ENCODE peak calls at places on chromosomes 7 and 10, in eight cellular contexts. One of them, this sample, is unnamed.

GRCh38 chr10:12228851-12229250 is 32.9 kb downstream of the CDC123 start:
- DNase-seq in astrocyte: no peak
- DNase-seq in heart left ventricle: no peak
- DNase-seq in left ventricle myocardium inferior: no peak
- DNase-seq in neuronal stem cell: no peak
- DNase-seq in suprapubic skin: no peak
- DNase-seq in BE2C: no peak
- DNase-seq in lower lobe of right lung: no peak
- DNase-seq in this sample: no peak

GRCh38 chr7:1619152-1620079 is 49.6 kb upstream of the PSMG3 start:
- DNase-seq in astrocyte: no peak
- DNase-seq in heart left ventricle: no peak
- DNase-seq in left ventricle myocardium inferior: no peak
- DNase-seq in neuronal stem cell: no peak
- DNase-seq in suprapubic skin: no peak
- DNase-seq in BE2C: no peak
- DNase-seq in lower lobe of right lung: no peak
- DNase-seq in this sample: peak; percentile 22

GRCh38 chr10:1526427-1527055 is 210.8 kb downstream of the ADARB2 start:
- DNase-seq in astrocyte: no peak
- DNase-seq in heart left ventricle: no peak
- DNase-seq in left ventricle myocardium inferior: no peak
- DNase-seq in neuronal stem cell: no peak
- DNase-seq in suprapubic skin: peak; percentile 22
- DNase-seq in BE2C: no peak
- DNase-seq in lower lobe of right lung: no peak
- DNase-seq in this sample: peak; percentile 18

GRCh38 chr7:34070486-34071323 is 165.4 kb downstream of the BMPER start:
- DNase-seq in astrocyte: peak; percentile 68
- DNase-seq in heart left ventricle: no peak
- DNase-seq in left ventricle myocardium inferior: no peak
- DNase-seq in neuronal stem cell: no peak
- DNase-seq in suprapubic skin: no peak
- DNase-seq in BE2C: no peak
- DNase-seq in lower lobe of right lung: no peak
- DNase-seq in this sample: no peak

GRCh38 chr7:18426564-18427226 is 68.9 kb upstream of the HDAC9 start:
- DNase-seq in astrocyte: peak; percentile 45
- DNase-seq in heart left ventricle: no peak
- DNase-seq in left ventricle myocardium inferior: no peak
- DNase-seq in neuronal stem cell: no peak
- DNase-seq in suprapubic skin: no peak
- DNase-seq in BE2C: no peak
- DNase-seq in lower lobe of right lung: no peak
- DNase-seq in this sample: no peak

GRCh38 chr10:100339236-100339635 is 7.8 kb upstream of the SCD start:
- DNase-seq in astrocyte: no peak
- DNase-seq in heart left ventricle: no peak
- DNase-seq in left ventricle myocardium inferior: no peak
- DNase-seq in neuronal stem cell: no peak
- DNase-seq in suprapubic skin: no peak
- DNase-seq in BE2C: no peak
- DNase-seq in lower lobe of right lung: no peak
- DNase-seq in this sample: no peak

GRCh38 chr10:127694580-127695193 is 42.3 kb upstream of the FOXI2 start:
- DNase-seq in astrocyte: no peak
- DNase-seq in heart left ventricle: no peak
- DNase-seq in left ventricle myocardium inferior: no peak
- DNase-seq in neuronal stem cell: peak; percentile 42
- DNase-seq in suprapubic skin: no peak
- DNase-seq in BE2C: peak; percentile 79
- DNase-seq in lower lobe of right lung: peak; percentile 66
- DNase-seq in this sample: no peak

GRCh38 chr10:34434119-34434594 is 380.9 kb downstream of the PARD3 start:
- DNase-seq in astrocyte: peak; percentile 69
- DNase-seq in heart left ventricle: no peak
- DNase-seq in left ventricle myocardium inferior: no peak
- DNase-seq in neuronal stem cell: no peak
- DNase-seq in suprapubic skin: no peak
- DNase-seq in BE2C: peak; percentile 10
- DNase-seq in lower lobe of right lung: no peak
- DNase-seq in this sample: no peak

GRCh38 chr7:143384741-143385631 is 3.8 kb downstream of the ZYX start:
- DNase-seq in astrocyte: no peak
- DNase-seq in heart left ventricle: no peak
- DNase-seq in left ventricle myocardium inferior: no peak
- DNase-seq in neuronal stem cell: no peak
- DNase-seq in suprapubic skin: no peak
- DNase-seq in BE2C: no peak
- DNase-seq in lower lobe of right lung: peak; percentile 65
- DNase-seq in this sample: no peak

GRCh38 chr7:99036531-99037175 is 107.3 kb downstream of the SMURF1 start:
- DNase-seq in astrocyte: peak; percentile 89
- DNase-seq in heart left ventricle: no peak
- DNase-seq in left ventricle myocardium inferior: no peak
- DNase-seq in neuronal stem cell: peak; percentile 17
- DNase-seq in suprapubic skin: no peak
- DNase-seq in BE2C: peak; percentile 49
- DNase-seq in lower lobe of right lung: no peak
- DNase-seq in this sample: no peak

GRCh38 chr10:4809156-4809555 is 16.9 kb upstream of the AKR1E2 start:
- DNase-seq in astrocyte: no peak
- DNase-seq in heart left ventricle: no peak
- DNase-seq in left ventricle myocardium inferior: no peak
- DNase-seq in neuronal stem cell: no peak
- DNase-seq in suprapubic skin: no peak
- DNase-seq in BE2C: no peak
- DNase-seq in lower lobe of right lung: no peak
- DNase-seq in this sample: no peak

GRCh38 chr10:110363572-110364411 is 59.1 kb upstream of the SMNDC1 start:
- DNase-seq in astrocyte: no peak
- DNase-seq in heart left ventricle: no peak
- DNase-seq in left ventricle myocardium inferior: no peak
- DNase-seq in neuronal stem cell: no peak
- DNase-seq in suprapubic skin: no peak
- DNase-seq in BE2C: no peak
- DNase-seq in lower lobe of right lung: no peak
- DNase-seq in this sample: no peak

GRCh38 chr7:156180451-156181229 is 368.4 kb upstream of the SHH start:
- DNase-seq in astrocyte: no peak
- DNase-seq in heart left ventricle: no peak
- DNase-seq in left ventricle myocardium inferior: no peak
- DNase-seq in neuronal stem cell: no peak
- DNase-seq in suprapubic skin: no peak
- DNase-seq in BE2C: no peak
- DNase-seq in lower lobe of right lung: no peak
- DNase-seq in this sample: no peak

GRCh38 chr7:142459557-142459963 is 201.7 kb upstream of the PRSS58 start:
- DNase-seq in astrocyte: peak; percentile 70
- DNase-seq in heart left ventricle: no peak
- DNase-seq in left ventricle myocardium inferior: no peak
- DNase-seq in neuronal stem cell: peak; percentile 53
- DNase-seq in suprapubic skin: no peak
- DNase-seq in BE2C: no peak
- DNase-seq in lower lobe of right lung: no peak
- DNase-seq in this sample: no peak

GRCh38 chr10:114626841-114627240 is 31.2 kb downstream of the ABLIM1 start:
- DNase-seq in astrocyte: peak; percentile 70
- DNase-seq in heart left ventricle: no peak
- DNase-seq in left ventricle myocardium inferior: no peak
- DNase-seq in neuronal stem cell: no peak
- DNase-seq in suprapubic skin: no peak
- DNase-seq in BE2C: no peak
- DNase-seq in lower lobe of right lung: no peak
- DNase-seq in this sample: no peak

DNA sequence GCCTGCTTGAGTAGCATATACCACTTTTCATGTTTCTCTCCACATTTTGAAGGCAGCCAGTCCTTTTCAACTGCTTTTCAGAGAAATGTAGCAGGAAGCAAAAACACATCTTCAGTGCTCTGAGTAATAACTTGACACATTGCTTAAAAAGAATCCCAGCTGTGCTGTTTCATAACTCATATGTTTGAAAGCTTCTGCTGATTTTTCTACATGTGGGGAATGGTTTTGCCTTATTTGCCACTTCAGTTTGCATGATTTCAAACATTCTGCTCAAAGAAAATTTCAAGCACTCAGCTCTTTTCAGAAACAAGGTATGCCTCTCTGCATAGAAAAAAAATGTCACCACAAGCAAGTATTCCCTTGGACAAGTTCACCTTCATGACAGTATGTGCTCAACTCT is 732.8 kb downstream of the POM121L12 start:
- DNase-seq in astrocyte: no peak
- DNase-seq in heart left ventricle: no peak
- DNase-seq in left ventricle myocardium inferior: no peak
- DNase-seq in neuronal stem cell: no peak
- DNase-seq in suprapubic skin: no peak
- DNase-seq in BE2C: no peak
- DNase-seq in lower lobe of right lung: no peak
- DNase-seq in this sample: no peak
- H3K9me3 ChIP-seq in astrocyte: no peaks in the 10 kb centered on the region
- H3K9me3 ChIP-seq in heart left ventricle: no peaks in the 10 kb centered on the region
- H3K9me3 ChIP-seq in left ventricle myocardium inferior: peaks cover 20% of the 10 kb centered on the region
- H3K9me3 ChIP-seq in neuronal stem cell: peaks cover 2% of the 10 kb centered on the region
- H3K9me3 ChIP-seq in suprapubic skin: peaks cover 3% of the 10 kb centered on the region
- H3K9me3 ChIP-seq in BE2C: no peaks in the 10 kb centered on the region
- H3K9me3 ChIP-seq in lower lobe of right lung: no peaks in the 10 kb centered on the region
- H3K9me3 ChIP-seq in this sample: peaks cover 21% of the 10 kb centered on the region

DNA sequence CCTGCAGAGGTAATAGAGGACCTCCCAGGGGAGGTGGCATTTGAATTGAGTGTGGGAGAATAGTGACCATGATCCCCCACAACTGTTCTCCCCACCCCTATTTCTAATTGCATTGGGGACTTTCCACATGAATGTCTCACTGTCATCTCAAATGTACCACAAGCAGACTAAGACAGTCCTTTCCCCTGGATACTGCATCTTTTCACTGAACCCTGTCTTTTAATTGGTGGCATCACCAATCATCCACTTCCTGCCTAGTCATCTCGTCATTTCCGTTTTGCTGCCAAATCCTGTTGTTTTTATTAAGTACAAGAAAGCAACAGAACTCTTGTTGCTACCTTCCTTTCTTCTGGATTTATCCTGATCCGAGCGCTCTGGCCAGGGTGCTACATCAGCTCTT is 120.3 kb downstream of the NRP1 start:
- DNase-seq in astrocyte: no peak
- DNase-seq in heart left ventricle: no peak
- DNase-seq in left ventricle myocardium inferior: no peak
- DNase-seq in neuronal stem cell: no peak
- DNase-seq in suprapubic skin: no peak
- DNase-seq in BE2C: no peak
- DNase-seq in lower lobe of right lung: no peak
- DNase-seq in this sample: no peak
- H3K4me3 ChIP-seq in astrocyte: no peak overlapping the region
- H3K4me3 ChIP-seq in heart left ventricle: no peak overlapping the region
- H3K4me3 ChIP-seq in left ventricle myocardium inferior: no peak overlapping the region
- H3K4me3 ChIP-seq in neuronal stem cell: no peak overlapping the region
- H3K4me3 ChIP-seq in suprapubic skin: no peak overlapping the region
- H3K4me3 ChIP-seq in BE2C: no peak overlapping the region
- H3K4me3 ChIP-seq in lower lobe of right lung: no peak overlapping the region
- H3K4me3 ChIP-seq in this sample: no peak overlapping the region

GRCh38 chr7:30894009-30894408 is 17.6 kb upstream of the AQP1 start:
- DNase-seq in astrocyte: no peak
- DNase-seq in heart left ventricle: no peak
- DNase-seq in left ventricle myocardium inferior: no peak
- DNase-seq in neuronal stem cell: no peak
- DNase-seq in suprapubic skin: no peak
- DNase-seq in BE2C: no peak
- DNase-seq in lower lobe of right lung: no peak
- DNase-seq in this sample: no peak

GRCh38 chr7:30896783-30897617 is 14.7 kb upstream of the AQP1 start:
- DNase-seq in astrocyte: no peak
- DNase-seq in heart left ventricle: no peak
- DNase-seq in left ventricle myocardium inferior: no peak
- DNase-seq in neuronal stem cell: no peak
- DNase-seq in suprapubic skin: no peak
- DNase-seq in BE2C: no peak
- DNase-seq in lower lobe of right lung: peak; percentile 80
- DNase-seq in this sample: no peak

GRCh38 chr7:30896041-30896440 is 15.6 kb upstream of the AQP1 start:
- DNase-seq in astrocyte: no peak
- DNase-seq in heart left ventricle: no peak
- DNase-seq in left ventricle myocardium inferior: no peak
- DNase-seq in neuronal stem cell: no peak
- DNase-seq in suprapubic skin: no peak
- DNase-seq in BE2C: no peak
- DNase-seq in lower lobe of right lung: no peak
- DNase-seq in this sample: no peak

GRCh38 chr7:30893357-30893756 is 18.3 kb upstream of the AQP1 start:
- DNase-seq in astrocyte: peak; percentile 29
- DNase-seq in heart left ventricle: peak; percentile 67
- DNase-seq in left ventricle myocardium inferior: peak; percentile 63
- DNase-seq in neuronal stem cell: no peak
- DNase-seq in suprapubic skin: no peak
- DNase-seq in BE2C: no peak
- DNase-seq in lower lobe of right lung: no peak
- DNase-seq in this sample: no peak

GRCh38 chr7:30894866-30895408 is 16.7 kb upstream of the AQP1 start:
- DNase-seq in astrocyte: no peak
- DNase-seq in heart left ventricle: no peak
- DNase-seq in left ventricle myocardium inferior: no peak
- DNase-seq in neuronal stem cell: no peak
- DNase-seq in suprapubic skin: no peak
- DNase-seq in BE2C: no peak
- DNase-seq in lower lobe of right lung: no peak
- DNase-seq in this sample: no peak
- H3K4me1 ChIP-seq in astrocyte: peaks cover 11% of the 10 kb centered on the region
- H3K4me1 ChIP-seq in heart left ventricle: peaks cover 38% of the 10 kb centered on the region
- H3K4me1 ChIP-seq in left ventricle myocardium inferior: peaks cover 77% of the 10 kb centered on the region
- H3K4me1 ChIP-seq in neuronal stem cell: peaks cover 7% of the 10 kb centered on the region
- H3K4me1 ChIP-seq in suprapubic skin: peaks cover 20% of the 10 kb centered on the region
- H3K4me1 ChIP-seq in BE2C: no peaks in the 10 kb centered on the region
- H3K4me1 ChIP-seq in lower lobe of right lung: peaks cover 77% of the 10 kb centered on the region
- H3K4me1 ChIP-seq in this sample: no peaks in the 10 kb centered on the region

DNA sequence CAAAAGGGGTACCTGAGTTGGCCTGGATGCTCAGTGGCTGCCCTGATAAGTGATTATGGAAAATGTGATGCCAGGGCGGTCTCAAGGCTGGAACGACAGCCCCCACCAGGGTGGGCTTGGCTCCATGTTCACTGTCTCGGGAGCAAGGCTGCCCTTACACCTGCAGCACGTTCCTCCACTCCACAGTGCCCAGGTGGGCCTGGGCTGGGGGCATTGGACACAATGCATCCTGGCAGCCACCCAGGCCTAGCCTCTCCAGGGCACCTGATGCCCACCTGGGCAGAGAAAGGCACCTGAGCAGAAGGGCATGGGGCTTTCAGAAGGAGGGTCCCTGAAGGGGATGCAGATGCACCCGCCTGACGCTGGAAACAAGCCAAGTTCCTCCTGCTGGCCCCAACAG is 548.3 kb downstream of the DNAJB6 start:
- DNase-seq in astrocyte: no peak
- DNase-seq in heart left ventricle: no peak
- DNase-seq in left ventricle myocardium inferior: no peak
- DNase-seq in neuronal stem cell: no peak
- DNase-seq in suprapubic skin: no peak
- DNase-seq in BE2C: no peak
- DNase-seq in lower lobe of right lung: no peak
- DNase-seq in this sample: no peak
- H3K9me3 ChIP-seq in astrocyte: peaks cover 8% of the 10 kb centered on the region
- H3K9me3 ChIP-seq in heart left ventricle: no peaks in the 10 kb centered on the region
- H3K9me3 ChIP-seq in left ventricle myocardium inferior: peaks cover 10% of the 10 kb centered on the region
- H3K9me3 ChIP-seq in neuronal stem cell: peaks cover 2% of the 10 kb centered on the region
- H3K9me3 ChIP-seq in suprapubic skin: no peaks in the 10 kb centered on the region
- H3K9me3 ChIP-seq in BE2C: no peaks in the 10 kb centered on the region
- H3K9me3 ChIP-seq in lower lobe of right lung: peaks cover 7% of the 10 kb centered on the region
- H3K9me3 ChIP-seq in this sample: no peaks in the 10 kb centered on the region

GRCh38 chr7:45325378-45325777 is 167.8 kb downstream of the RAMP3 start:
- DNase-seq in astrocyte: no peak
- DNase-seq in heart left ventricle: no peak
- DNase-seq in left ventricle myocardium inferior: no peak
- DNase-seq in neuronal stem cell: no peak
- DNase-seq in suprapubic skin: no peak
- DNase-seq in BE2C: no peak
- DNase-seq in lower lobe of right lung: no peak
- DNase-seq in this sample: no peak
- H3K4me3 ChIP-seq in astrocyte: no peak overlapping the region
- H3K4me3 ChIP-seq in heart left ventricle: no peak overlapping the region
- H3K4me3 ChIP-seq in left ventricle myocardium inferior: no peak overlapping the region
- H3K4me3 ChIP-seq in neuronal stem cell: peak overlapping the region; percentile 67
- H3K4me3 ChIP-seq in suprapubic skin: no peak overlapping the region
- H3K4me3 ChIP-seq in BE2C: no peak overlapping the region
- H3K4me3 ChIP-seq in lower lobe of right lung: no peak overlapping the region
- H3K4me3 ChIP-seq in this sample: no peak overlapping the region

This sample was measured in CD4-positive, CD25-positive, alpha-beta regulatory T cell.